ENCODE peak calls at places on chromosomes 2 and 18, in seven cellular contexts. P is NK-92 treated with Interleukin-12 subunit alpha and Interleukin-12 subunit beta, amount 100 ng/mL, for 24 hours; H is stimulated activated CD4-positive, alpha-beta T cell treated with anti-CD3 and anti-CD28 coated beads, Interleukin-2, amount 100 ng/mL, for 48 hours; L is stimulated activated naive CD4-positive, alpha-beta T cell; B is cardiac fibroblast; E is NCI-H460; A is WERI-Rb-1. C is an unnamed sample.

GRCh38 chr18:22572321-22572720 is 154.6 kb upstream of the CTAGE1 start:
- DNase-seq in P (no peak), H (no peak), L (no peak), B (no peak), E (no peak), A (no peak), C (no peak)

GRCh38 chr18:63433349-63433866 is 11.1 kb upstream of the VPS4B start:
- DNase-seq in P (no peak), H (no peak), L (no peak), B (peak; percentile 25), E (no peak), A (no peak), C (no peak)

GRCh38 chr2:234412726-234413125 is 84.2 kb downstream of the ARL4C start:
- DNase-seq in P (no peak), H (no peak), L (no peak), B (peak; percentile 50), E (no peak), A (no peak), C (no peak)

GRCh38 chr2:219736196-219736595 is 108.8 kb downstream of the SLC4A3 start:
- DNase-seq in P (no peak), H (no peak), L (no peak), B (peak; percentile 82), E (peak; percentile 74), A (peak; percentile 29), C (peak; percentile 88)

GRCh38 chr18:29157905-29158304 is 981.0 kb upstream of the CDH2 start:
- DNase-seq in P (no peak), H (no peak), L (no peak), B (peak; percentile 34), E (no peak), A (no peak), C (no peak)

GRCh38 chr18:35267161-35267651 is 22.8 kb downstream of the ZSCAN30 start:
- DNase-seq in P (no peak), H (peak; percentile 31), L (peak; percentile 24), B (peak; percentile 47), E (no peak), A (no peak), C (no peak)

GRCh38 chr2:207528980-207529329 is 807 bp upstream of the CREB1 start:
- DNase-seq in P (peak; percentile 68), H (peak; percentile 42), L (peak; percentile 50), B (peak; percentile 53), E (no peak), A (no peak), C (no peak)

GRCh38 chr2:38074775-38075435 is 1.0 kb downstream of the CYP1B1 start:
- DNase-seq in P (no peak), H (no peak), L (no peak), B (peak; percentile 62), E (no peak), A (no peak), C (no peak)

GRCh38 chr2:40318931-40319330 is 133.0 kb downstream of the SLC8A1 start:
- DNase-seq in P (no peak), H (no peak), L (no peak), B (no peak), E (no peak), A (no peak), C (no peak)

GRCh38 chr18:69217271-69217670 is 183.4 kb upstream of the DOK6 start:
- DNase-seq in P (no peak), H (no peak), L (no peak), B (no peak), E (no peak), A (peak; percentile 8), C (no peak)

GRCh38 chr18:44895176-44895798 is 214.6 kb downstream of the SETBP1 start:
- DNase-seq in P (peak; percentile 9), H (no peak), L (no peak), B (peak; percentile 84), E (peak; percentile 61), A (peak; percentile 67), C (peak; percentile 16)

GRCh38 chr2:71454221-71455010 is 1.1 kb downstream of the DYSF start:
- DNase-seq in P (no peak), H (no peak), L (no peak), B (no peak), E (no peak), A (no peak), C (no peak)

GRCh38 chr18:34709631-34710429 is at the start of gene DTNA:
- DNase-seq in P (no peak), H (no peak), L (no peak), B (peak; percentile 98), E (no peak), A (no peak), C (peak; percentile 60)

GRCh38 chr2:182606728-182607681 is 109.1 kb upstream of the DNAJC10 start:
- DNase-seq in P (no peak), H (no peak), L (no peak), B (no peak), E (no peak), A (no peak), C (no peak)

GRCh38 chr2:211033765-211034164 is 477.4 kb downstream of the CPS1 start:
- DNase-seq in P (no peak), H (no peak), L (no peak), B (peak; percentile 39), E (peak; percentile 21), A (peak; percentile 22), C (peak; percentile 7)

GRCh38 chr2:170512271-170512670 is 202.9 kb upstream of the SP5 start:
- DNase-seq in P (no peak), H (no peak), L (no peak), B (no peak), E (no peak), A (peak; percentile 35), C (peak; percentile 63)

GRCh38 chr2:149561309-149561926 is 26.2 kb downstream of the MMADHC start:
- DNase-seq in P (no peak), H (peak; percentile 41), L (peak; percentile 5), B (peak; percentile 56), E (peak; percentile 25), A (no peak), C (no peak)

GRCh38 chr2:204763974-204764703 is 218.9 kb downstream of the PARD3B start:
- DNase-seq in P (no peak), H (no peak), L (no peak), B (no peak), E (no peak), A (no peak), C (no peak)

GRCh38 chr2:68362069-68362468 is 3.0 kb upstream of the PLEK start:
- DNase-seq in P (peak; percentile 74), H (peak; percentile 76), L (peak; percentile 64), B (peak; percentile 72), E (peak; percentile 78), A (peak; percentile 86), C (peak; percentile 63)

GRCh38 chr18:56861244-56861643 is 210.1 kb downstream of the WDR7 start:
- DNase-seq in P (no peak), H (no peak), L (no peak), B (no peak), E (no peak), A (no peak), C (no peak)

GRCh38 chr18:48800479-48800876 is 150.3 kb downstream of the SMAD7 start:
- DNase-seq in P (no peak), H (no peak), L (no peak), B (no peak), E (no peak), A (peak; percentile 4), C (no peak)

GRCh38 chr18:55489742-55490055 is 98.3 kb downstream of the TCF4 start:
- DNase-seq in P (peak; percentile 2), H (peak; percentile 11), L (no peak), B (peak; percentile 31), E (no peak), A (no peak), C (no peak)

GRCh38 chr2:99935662-99936061 is 206.7 kb downstream of the AFF3 start:
- DNase-seq in P (no peak), H (no peak), L (no peak), B (no peak), E (no peak), A (no peak), C (no peak)

GRCh38 chr2:46555011-46555410 is 75.6 kb downstream of the TMEM247 start:
- DNase-seq in P (no peak), H (peak; percentile 28), L (no peak), B (no peak), E (no peak), A (no peak), C (no peak)

C was measured in COLO829.